ENCODE peak calls at places on chromosomes 11 and 22, in eight cellular contexts. Y is H9; F is left cardiac atrium; G is omental fat pad; J is stimulated activated CD8-positive, alpha-beta memory T cell treated with anti-CD3 and anti-CD28 coated beads, Interleukin-12 subunit alpha, Interleukin-12 subunit beta, amount 100 ng/mL, for 4 hours; H is LHCN-M2; V is GM03348; P is endodermal cell. A is an unnamed sample.

GRCh38 chr22:47303161-47303890 is 540.9 kb downstream of the TBC1D22A start:
- DNase-seq in Y (no peak), F (no peak), G (no peak), J (no peak), H (no peak), V (no peak), P (no peak), A (no peak)

GRCh38 chr11:2791521-2792375 is 92.0 kb upstream of the KCNQ1OT1 start:
- DNase-seq in Y (peak; percentile 36), F (peak; percentile 70), G (peak; percentile 16), J (no peak), H (no peak), V (no peak), P (peak; percentile 45), A (peak; percentile 18)

GRCh38 chr11:62552465-62552782 is 5.8 kb upstream of the AHNAK start:
- DNase-seq in Y (no peak), F (peak; percentile 24), G (no peak), J (no peak), H (peak; percentile 60), V (no peak), P (peak; percentile 58), A (no peak)

GRCh38 chr11:60065801-60066200 is 9.3 kb downstream of the MS4A3 start:
- DNase-seq in Y (no peak), F (no peak), G (no peak), J (no peak), H (no peak), V (no peak), P (no peak), A (no peak)

GRCh38 chr11:125062931-125063428 is at the start of gene SLC37A2:
- DNase-seq in Y (peak; percentile 71), F (peak; percentile 82), G (no peak), J (peak; percentile 25), H (peak; percentile 63), V (peak; percentile 92), P (peak; percentile 90), A (peak; percentile 76)

GRCh38 chr11:127470485-127470884 is 469.9 kb upstream of the KIRREL3 start:
- DNase-seq in Y (no peak), F (no peak), G (no peak), J (no peak), H (peak; percentile 31), V (no peak), P (peak; percentile 55), A (peak; percentile 60)

GRCh38 chr22:35777335-35777975 is 59.8 kb downstream of the APOL5 start:
- DNase-seq in Y (no peak), F (no peak), G (no peak), J (no peak), H (peak; percentile 58), V (peak; percentile 48), P (no peak), A (no peak)

GRCh38 chr22:46813816-46814597 is 51.6 kb downstream of the TBC1D22A start:
- DNase-seq in Y (no peak), F (no peak), G (no peak), J (no peak), H (peak; percentile 24), V (peak; percentile 78), P (no peak), A (no peak)

GRCh38 chr11:120658071-120658423 is 146.5 kb downstream of the GRIK4 start:
- DNase-seq in Y (no peak), F (no peak), G (no peak), J (no peak), H (no peak), V (no peak), P (no peak), A (no peak)